ENCODE peak calls at places on chromosomes 2 and 18, in six cellular contexts. One of them, this sample, is unnamed. For H3K4me1, the result is how much of the 10 kb centered on the place peaks cover.

GRCh38 chr2:33589444-33589843 is 9.7 kb downstream of the FAM98A start:
- DNase-seq in GM12878: no peak
- DNase-seq in ovary: no peak
- DNase-seq in DND-41: no peak
- DNase-seq in PC-9: peak
- DNase-seq in mesendoderm: no peak
- DNase-seq in this sample: no peak

GRCh38 chr2:204776781-204777559 is 231.7 kb downstream of the PARD3B start:
- DNase-seq in mesendoderm: no peak
- DNase-seq in ovary: no peak
- DNase-seq in PC-9: no peak
- DNase-seq in GM12878: no peak
- DNase-seq in DND-41: no peak
- DNase-seq in this sample: no peak

GRCh38 chr18:43665239-43665788 is 388.0 kb upstream of the SYT4 start:
- DNase-seq in ovary: no peak
- DNase-seq in mesendoderm: no peak
- DNase-seq in GM12878: no peak
- DNase-seq in PC-9: no peak
- DNase-seq in DND-41: no peak
- DNase-seq in this sample: no peak

GRCh38 chr2:168030862-168031624 is 216.4 kb downstream of the STK39 start:
- DNase-seq in PC-9: no peak
- DNase-seq in GM12878: peak
- DNase-seq in DND-41: no peak
- DNase-seq in ovary: no peak
- DNase-seq in mesendoderm: no peak
- DNase-seq in this sample: no peak

GRCh38 chr2:189254268-189254883 is 74.8 kb upstream of the COL5A2 start:
- DNase-seq in DND-41: no peak
- DNase-seq in PC-9: no peak
- DNase-seq in GM12878: no peak
- DNase-seq in ovary: peak
- DNase-seq in mesendoderm: peak
- DNase-seq in this sample: no peak

GRCh38 chr2:172740871-172741270 is 5.2 kb downstream of the RAPGEF4 start:
- DNase-seq in GM12878: no peak
- DNase-seq in PC-9: no peak
- DNase-seq in ovary: no peak
- DNase-seq in mesendoderm: no peak
- DNase-seq in DND-41: no peak
- DNase-seq in this sample: no peak

GRCh38 chr18:48819276-48819675 is 131.5 kb downstream of the SMAD7 start:
- DNase-seq in DND-41: no peak
- DNase-seq in ovary: no peak
- DNase-seq in PC-9: no peak
- DNase-seq in mesendoderm: no peak
- DNase-seq in GM12878: no peak
- DNase-seq in this sample: no peak

GRCh38 chr2:165634855-165635254 is 159.2 kb downstream of the GALNT3 start:
- DNase-seq in GM12878: no peak
- DNase-seq in ovary: peak
- DNase-seq in PC-9: no peak
- DNase-seq in DND-41: no peak
- DNase-seq in mesendoderm: peak
- DNase-seq in this sample: no peak

GRCh38 chr18:6465281-6465680 is 50.6 kb upstream of the L3MBTL4 start:
- DNase-seq in ovary: no peak
- DNase-seq in mesendoderm: no peak
- DNase-seq in PC-9: no peak
- DNase-seq in DND-41: no peak
- DNase-seq in GM12878: no peak
- DNase-seq in this sample: no peak

GRCh38 chr2:1717129-1717528 is 27.2 kb downstream of the PXDN start:
- DNase-seq in ovary: no peak
- DNase-seq in PC-9: peak
- DNase-seq in GM12878: no peak
- DNase-seq in DND-41: no peak
- DNase-seq in mesendoderm: peak
- DNase-seq in this sample: no peak
- H3K4me1 ChIP-seq in ovary: half or more
- H3K4me1 ChIP-seq in PC-9: under half
- H3K4me1 ChIP-seq in GM12878: under half
- H3K4me1 ChIP-seq in DND-41: under half
- H3K4me1 ChIP-seq in mesendoderm: under half
- H3K4me1 ChIP-seq in this sample: under half

DNA sequence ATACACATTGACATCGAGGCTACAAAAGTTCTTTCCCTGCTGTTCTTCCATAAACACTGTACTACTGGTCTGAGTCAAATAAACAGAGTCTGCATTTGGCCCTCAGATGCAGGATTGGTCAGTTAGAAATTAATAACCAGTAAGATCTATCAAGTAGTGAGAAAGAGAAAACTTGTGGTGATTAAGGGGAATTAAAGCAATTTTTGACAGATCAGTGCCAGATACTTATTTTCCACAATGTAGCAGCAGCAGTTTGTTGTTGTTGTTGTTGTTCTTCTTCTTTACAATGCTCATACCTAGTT is 85.0 kb downstream of the IKZF2 start:
- DNase-seq in ovary: no peak
- DNase-seq in GM12878: no peak
- DNase-seq in mesendoderm: no peak
- DNase-seq in PC-9: no peak
- DNase-seq in DND-41: no peak
- DNase-seq in this sample: no peak
- H3K4me3 ChIP-seq in ovary: no peak
- H3K4me3 ChIP-seq in GM12878: no peak
- H3K4me3 ChIP-seq in mesendoderm: no peak
- H3K4me3 ChIP-seq in PC-9: no peak
- H3K4me3 ChIP-seq in DND-41: no peak
- H3K4me3 ChIP-seq in this sample: no peak

GRCh38 chr18:54130631-54131030 is 93.8 kb downstream of the MBD2 start:
- DNase-seq in GM12878: no peak
- DNase-seq in mesendoderm: peak
- DNase-seq in DND-41: no peak
- DNase-seq in ovary: no peak
- DNase-seq in PC-9: no peak
- DNase-seq in this sample: no peak
- H3K27ac ChIP-seq in GM12878: no peak
- H3K27ac ChIP-seq in mesendoderm: no peak
- H3K27ac ChIP-seq in DND-41: no peak
- H3K27ac ChIP-seq in ovary: no peak
- H3K27ac ChIP-seq in PC-9: no peak
- H3K27ac ChIP-seq in this sample: no peak

GRCh38 chr2:240727439-240727838 is 35.8 kb downstream of the AQP12A start:
- DNase-seq in DND-41: no peak
- DNase-seq in mesendoderm: no peak
- DNase-seq in GM12878: no peak
- DNase-seq in PC-9: no peak
- DNase-seq in ovary: no peak
- DNase-seq in this sample: no peak
- H3K4me1 ChIP-seq in DND-41: under half
- H3K4me1 ChIP-seq in mesendoderm: under half
- H3K4me1 ChIP-seq in GM12878: under half
- H3K4me1 ChIP-seq in PC-9: under half
- H3K4me1 ChIP-seq in ovary: under half
- H3K4me1 ChIP-seq in this sample: under half

DNA sequence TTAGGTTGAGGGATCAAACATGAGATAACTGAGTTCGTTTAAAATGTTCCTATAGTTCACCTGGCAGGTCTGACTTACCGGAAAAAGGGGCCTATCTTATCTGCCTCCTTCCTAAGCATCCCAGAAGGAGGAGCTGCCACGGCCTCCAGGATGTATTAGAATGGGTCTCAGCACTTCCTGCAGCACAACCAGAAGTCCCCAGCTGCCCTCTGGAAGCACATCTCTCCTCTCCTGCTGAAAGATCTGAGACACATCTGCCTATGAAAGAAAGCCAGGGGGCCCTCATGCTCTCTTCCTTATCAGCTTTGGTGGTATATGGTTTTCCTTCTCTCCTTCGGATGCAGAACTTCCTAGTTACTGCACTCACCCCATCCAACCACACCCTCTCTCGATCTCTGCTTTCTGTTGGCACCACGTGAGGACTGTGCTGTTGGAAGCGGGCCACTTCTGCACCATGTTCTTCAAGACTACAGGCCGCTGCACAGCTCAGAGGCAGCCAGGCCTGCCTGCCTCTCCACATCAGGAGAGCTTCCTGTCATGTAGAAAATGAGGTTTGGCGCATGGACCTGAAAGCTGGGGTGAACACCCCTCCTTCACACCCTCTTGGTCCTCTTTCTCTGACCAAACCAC is 6.5 kb downstream of the IGFBP5 start:
- DNase-seq in DND-41: no peak
- DNase-seq in ovary: peak
- DNase-seq in mesendoderm: peak
- DNase-seq in GM12878: no peak
- DNase-seq in PC-9: no peak
- DNase-seq in this sample: no peak
- H3K4me3 ChIP-seq in DND-41: no peak
- H3K4me3 ChIP-seq in ovary: peak
- H3K4me3 ChIP-seq in mesendoderm: no peak
- H3K4me3 ChIP-seq in GM12878: no peak
- H3K4me3 ChIP-seq in PC-9: no peak
- H3K4me3 ChIP-seq in this sample: no peak

This sample was measured in CD8-positive, alpha-beta memory T cell.